ENCODE peak calls at places on chromosome 6, in five cellular contexts. W is activated CD4-positive, alpha-beta T cell treated with anti-CD3 and anti-CD28 coated beads, Interleukin-2, amount 10 ng/mL, durations not matched to agents 7 days and 5 days; F is CD4-positive, alpha-beta memory T cell; O is PC-3; A is activated CD8-positive, alpha-beta memory T cell treated with anti-CD3 and anti-CD28 coated beads, Interleukin-2, amount 10 ng/mL, durations not matched to agents 7 days and 5 days. I is an unnamed sample.

GRCh38 chr6:134636221-134636830 is 313.6 kb downstream of the ALDH8A1 start:
- DNase-seq in W (no peak), F (peak), O (no peak), A (no peak), I (no peak)

GRCh38 chr6:158391276-158391675 is 79.0 kb downstream of the TULP4 start:
- DNase-seq in W (no peak), F (no peak), O (no peak), A (no peak), I (no peak)

GRCh38 chr6:153790881-153791473 is 248.1 kb upstream of the OPRM1 start:
- DNase-seq in W (no peak), F (no peak), O (peak), A (no peak), I (no peak)

GRCh38 chr6:139920027-139920851 is 545.8 kb upstream of the CITED2 start:
- DNase-seq in W (no peak), F (no peak), O (no peak), A (no peak), I (no peak)

GRCh38 chr6:109513571-109514071 is 30.6 kb upstream of the ZBTB24 start:
- DNase-seq in W (no peak), F (no peak), O (peak), A (no peak), I (no peak)

GRCh38 chr6:119138906-119139541 is 60.6 kb upstream of the FAM184A start:
- DNase-seq in W (no peak), F (no peak), O (no peak), A (peak), I (no peak)

GRCh38 chr6:15058200-15059070 is 187.4 kb upstream of the JARID2 start:
- DNase-seq in W (no peak), F (no peak), O (no peak), A (no peak), I (no peak)

GRCh38 chr6:29708432-29709177 is 14.6 kb upstream of the HLA-F start:
- DNase-seq in W (peak), F (peak), O (no peak), A (peak), I (peak)

GRCh38 chr6:101116337-101116736 is 235.2 kb upstream of the ASCC3 start:
- DNase-seq in W (no peak), F (no peak), O (no peak), A (no peak), I (no peak)